ENCODE peak calls at places on chromosomes 11 and 22, in six cellular contexts. Y is mesendoderm; X is heart left ventricle; T is naive thymus-derived CD4-positive, alpha-beta T cell; B is Karpas-422; M is suprapubic skin. I is an unnamed sample. For H3K4me1, the result is how much of the 10 kb centered on the place peaks cover.

GRCh38 chr22:43466710-43467109 is 54.9 kb downstream of the MPPED1 start:
- DNase-seq in Y (no peak), X (no peak), T (no peak), B (no peak), M (no peak), I (no peak)

GRCh38 chr22:46674367-46674781 is 54.2 kb downstream of the GRAMD4 start:
- DNase-seq in Y (no peak), X (peak), T (peak), B (no peak), M (no peak), I (no peak)

GRCh38 chr11:95715777-95716241 is 73.8 kb downstream of the FAM76B start:
- DNase-seq in Y (no peak), X (no peak), T (no peak), B (no peak), M (no peak), I (no peak)

GRCh38 chr11:24575392-24575791 is 78.5 kb downstream of the LUZP2 start:
- DNase-seq in Y (no peak), X (no peak), T (no peak), B (no peak), M (no peak), I (no peak)

GRCh38 chr11:24234822-24235508 is 261.9 kb upstream of the LUZP2 start:
- DNase-seq in Y (peak), X (no peak), T (no peak), B (no peak), M (no peak), I (no peak)

GRCh38 chr11:122796128-122796717 is 42.1 kb upstream of the CRTAM start:
- DNase-seq in Y (peak), X (peak), T (peak), B (peak), M (no peak), I (peak)

GRCh38 chr11:10973416-10973815 is 115.6 kb upstream of the ZBED5 start:
- DNase-seq in Y (no peak), X (no peak), T (no peak), B (no peak), M (no peak), I (no peak)

GRCh38 chr11:19498986-19499669 is 213.5 kb upstream of the NAV2 start:
- DNase-seq in Y (peak), X (no peak), T (no peak), B (no peak), M (no peak), I (no peak)

GRCh38 chr22:19066531-19067271 is 55.5 kb downstream of the DGCR2 start:
- DNase-seq in Y (no peak), X (no peak), T (no peak), B (no peak), M (peak), I (no peak)

GRCh38 chr11:128772814-128773213 is 78.9 kb downstream of the FLI1 start:
- DNase-seq in Y (no peak), X (peak), T (peak), B (no peak), M (peak), I (no peak)

GRCh38 chr11:36775157-36775556 is 177.1 kb upstream of the RAG2 start:
- DNase-seq in Y (peak), X (no peak), T (no peak), B (no peak), M (no peak), I (no peak)

GRCh38 chr11:772429-773390 is 4.6 kb downstream of the GATD1 start:
- DNase-seq in Y (no peak), X (no peak), T (no peak), B (no peak), M (no peak), I (no peak)

GRCh38 chr11:78432058-78432515 is 14.5 kb upstream of the GAB2 start:
- DNase-seq in Y (peak), X (no peak), T (no peak), B (no peak), M (no peak), I (no peak)

GRCh38 chr11:61325649-61326414 is 7.1 kb downstream of the DDB1 start:
- DNase-seq in Y (no peak), X (no peak), T (no peak), B (no peak), M (no peak), I (no peak)

GRCh38 chr22:30857103-30857502 is 111.5 kb downstream of the MORC2 start:
- DNase-seq in Y (no peak), X (no peak), T (no peak), B (no peak), M (peak), I (no peak)

GRCh38 chr11:45676522-45677095 is 11.2 kb upstream of the CHST1 start:
- DNase-seq in Y (no peak), X (no peak), T (no peak), B (no peak), M (no peak), I (no peak)

GRCh38 chr11:10328314-10329090 is 23.6 kb downstream of the ADM start:
- DNase-seq in Y (no peak), X (no peak), T (no peak), B (no peak), M (no peak), I (no peak)

GRCh38 chr11:133787379-133788103 is 57.8 kb downstream of the SPATA19 start:
- DNase-seq in Y (peak), X (peak), T (no peak), B (no peak), M (no peak), I (peak)

GRCh38 chr11:19987243-19987870 is 172.9 kb downstream of the DBX1 start:
- DNase-seq in Y (peak), X (no peak), T (no peak), B (no peak), M (no peak), I (no peak)

DNA sequence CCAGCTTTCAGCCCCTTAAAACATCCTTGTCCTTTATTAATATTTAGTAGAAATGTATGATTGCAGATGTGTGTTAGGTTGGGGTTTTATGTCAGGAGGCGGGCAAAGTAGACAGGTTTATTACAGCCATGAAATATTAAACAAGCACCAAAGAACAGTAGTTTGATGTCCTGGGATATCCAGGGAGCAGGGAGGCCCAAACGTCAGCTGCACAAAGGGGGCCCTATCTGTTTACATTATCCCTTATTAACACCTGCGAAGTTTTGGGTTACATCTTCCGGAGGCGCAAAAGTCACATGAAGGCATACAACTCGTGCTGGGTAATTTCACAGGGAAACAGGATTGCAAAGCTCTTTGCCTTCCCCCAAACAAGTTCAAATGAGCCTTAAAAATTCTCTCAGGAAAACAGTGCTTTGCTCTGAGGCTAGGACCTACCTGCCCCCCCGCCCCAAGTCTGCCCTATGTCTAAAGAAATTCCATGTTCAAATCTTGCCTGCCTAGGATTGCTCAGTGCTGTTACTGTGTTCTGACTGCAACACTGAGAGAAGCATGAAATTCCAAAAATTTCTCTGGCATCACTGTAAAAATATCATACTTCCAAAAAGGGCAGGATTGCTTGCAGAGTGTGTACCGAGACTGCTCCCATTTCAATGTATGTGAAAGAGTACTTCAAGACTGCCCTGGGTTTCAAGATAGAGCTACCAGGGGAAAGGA is 8.9 kb downstream of the MN1 start:
- DNase-seq in Y (no peak), X (no peak), T (no peak), B (no peak), M (no peak), I (no peak)
- H3K4me1 ChIP-seq in Y (under half), X (under half), T (under half), B (under half), M (under half), I (under half)

GRCh38 chr11:65403607-65404121 is 17.2 kb downstream of the FRMD8 start:
- DNase-seq in Y (no peak), X (no peak), T (no peak), B (peak), M (no peak), I (no peak)
- H3K4me3 ChIP-seq in Y (no peak), X (no peak), T (no peak), B (peak), M (no peak), I (no peak)

GRCh38 chr11:108872781-108873291 is 208.0 kb downstream of the DDX10 start:
- DNase-seq in Y (no peak), X (no peak), T (no peak), B (no peak), M (no peak), I (no peak)
- H3K4me1 ChIP-seq in Y (under half), X (under half), T (under half), B (under half), M (under half), I (under half)

DNA sequence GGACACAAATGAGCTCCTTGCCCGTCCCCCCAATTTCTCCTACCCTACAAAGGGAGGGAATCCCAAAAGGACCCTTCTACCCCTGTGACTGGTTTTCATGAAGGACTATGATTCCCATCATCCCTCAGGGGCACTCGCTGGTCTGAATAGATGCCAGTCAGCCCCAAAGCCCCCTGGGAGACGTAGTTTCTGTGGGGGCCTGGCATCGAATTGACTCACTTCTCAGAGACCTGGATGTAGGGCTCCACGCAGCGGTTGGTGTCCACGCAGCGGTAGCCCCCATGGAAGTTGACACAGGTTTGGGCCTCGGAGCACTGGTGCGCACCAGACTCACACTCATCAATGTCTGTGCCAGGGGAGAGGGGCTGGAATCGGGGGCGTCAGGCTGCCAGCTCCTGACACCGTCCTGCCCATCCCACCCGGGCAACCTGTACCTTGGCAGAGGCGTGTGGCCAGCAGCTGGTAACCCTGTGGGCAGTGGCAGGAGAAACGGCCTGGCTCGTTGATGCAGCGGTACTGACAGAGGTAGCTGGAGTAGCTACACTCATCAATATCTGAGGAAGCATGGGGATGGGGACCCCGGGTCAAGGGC is 4.4 kb downstream of the EFEMP2 start:
- DNase-seq in Y (peak), X (no peak), T (no peak), B (peak), M (no peak), I (no peak)
- H3K4me3 ChIP-seq in Y (peak), X (no peak), T (no peak), B (no peak), M (no peak), I (no peak)

GRCh38 chr11:79807506-79807905 is 366.7 kb upstream of the TENM4 start:
- DNase-seq in Y (no peak), X (no peak), T (no peak), B (no peak), M (no peak), I (no peak)

GRCh38 chr11:79809487-79809886 is 368.7 kb upstream of the TENM4 start:
- DNase-seq in Y (no peak), X (no peak), T (no peak), B (no peak), M (no peak), I (no peak)
- H3K4me1 ChIP-seq in Y (under half), X (under half), T (under half), B (under half), M (under half), I (under half)